ENCODE peak calls at places on chromosome 6, in five cellular contexts. One of them, this sample, is unnamed.
A peak's percentile ranks its signal among the peaks of the same experiment; 100 is the strongest.

GRCh38 chr6:36028088-36028886 is 679 bp downstream of the MAPK14 start:
- DNase-seq in IMR-90: peak; percentile 12
- DNase-seq in stimulated activated naive CD8-positive, alpha-beta T cell treated with anti-CD3 and anti-CD28 coated beads, Interleukin-15, Interleukin-2, amounts not matched to agents 100 U/mL and 50 U/mL, for 24 hours: peak; percentile 46
- DNase-seq in iPS-NIHi11: peak; percentile 13
- DNase-seq in CD8-positive, alpha-beta T cell: peak; percentile 21
- DNase-seq in this sample: peak; percentile 52

GRCh38 chr6:17470953-17471335 is 77.5 kb downstream of the CAP2 start:
- DNase-seq in IMR-90: peak; percentile 77
- DNase-seq in stimulated activated naive CD8-positive, alpha-beta T cell treated with anti-CD3 and anti-CD28 coated beads, Interleukin-15, Interleukin-2, amounts not matched to agents 100 U/mL and 50 U/mL, for 24 hours: no peak
- DNase-seq in iPS-NIHi11: no peak
- DNase-seq in CD8-positive, alpha-beta T cell: no peak
- DNase-seq in this sample: no peak

GRCh38 chr6:17473554-17473953 is 80.2 kb downstream of the CAP2 start:
- DNase-seq in IMR-90: no peak
- DNase-seq in stimulated activated naive CD8-positive, alpha-beta T cell treated with anti-CD3 and anti-CD28 coated beads, Interleukin-15, Interleukin-2, amounts not matched to agents 100 U/mL and 50 U/mL, for 24 hours: no peak
- DNase-seq in iPS-NIHi11: no peak
- DNase-seq in CD8-positive, alpha-beta T cell: no peak
- DNase-seq in this sample: no peak

GRCh38 chr6:125182237-125183018 is 28.9 kb downstream of the TPD52L1 start:
- DNase-seq in IMR-90: no peak
- DNase-seq in stimulated activated naive CD8-positive, alpha-beta T cell treated with anti-CD3 and anti-CD28 coated beads, Interleukin-15, Interleukin-2, amounts not matched to agents 100 U/mL and 50 U/mL, for 24 hours: no peak
- DNase-seq in iPS-NIHi11: no peak
- DNase-seq in CD8-positive, alpha-beta T cell: no peak
- DNase-seq in this sample: no peak

GRCh38 chr6:138387577-138388368 is 10.1 kb downstream of the SMIM28 start:
- DNase-seq in IMR-90: no peak
- DNase-seq in stimulated activated naive CD8-positive, alpha-beta T cell treated with anti-CD3 and anti-CD28 coated beads, Interleukin-15, Interleukin-2, amounts not matched to agents 100 U/mL and 50 U/mL, for 24 hours: no peak
- DNase-seq in iPS-NIHi11: no peak
- DNase-seq in CD8-positive, alpha-beta T cell: no peak
- DNase-seq in this sample: no peak

GRCh38 chr6:63395388-63395787 is 75.6 kb upstream of the LGSN start:
- DNase-seq in IMR-90: no peak
- DNase-seq in stimulated activated naive CD8-positive, alpha-beta T cell treated with anti-CD3 and anti-CD28 coated beads, Interleukin-15, Interleukin-2, amounts not matched to agents 100 U/mL and 50 U/mL, for 24 hours: no peak
- DNase-seq in iPS-NIHi11: no peak
- DNase-seq in CD8-positive, alpha-beta T cell: no peak
- DNase-seq in this sample: no peak

GRCh38 chr6:41256383-41256782 is 28.2 kb downstream of the TREML4 start:
- DNase-seq in IMR-90: no peak
- DNase-seq in stimulated activated naive CD8-positive, alpha-beta T cell treated with anti-CD3 and anti-CD28 coated beads, Interleukin-15, Interleukin-2, amounts not matched to agents 100 U/mL and 50 U/mL, for 24 hours: no peak
- DNase-seq in iPS-NIHi11: no peak
- DNase-seq in CD8-positive, alpha-beta T cell: no peak
- DNase-seq in this sample: no peak

GRCh38 chr6:161429921-161430490 is 156.1 kb upstream of the AGPAT4 start:
- DNase-seq in IMR-90: no peak
- DNase-seq in stimulated activated naive CD8-positive, alpha-beta T cell treated with anti-CD3 and anti-CD28 coated beads, Interleukin-15, Interleukin-2, amounts not matched to agents 100 U/mL and 50 U/mL, for 24 hours: no peak
- DNase-seq in iPS-NIHi11: no peak
- DNase-seq in CD8-positive, alpha-beta T cell: no peak
- DNase-seq in this sample: peak; percentile 57

GRCh38 chr6:170003027-170003426 is 251.6 kb downstream of the ERMARD start:
- DNase-seq in IMR-90: no peak
- DNase-seq in stimulated activated naive CD8-positive, alpha-beta T cell treated with anti-CD3 and anti-CD28 coated beads, Interleukin-15, Interleukin-2, amounts not matched to agents 100 U/mL and 50 U/mL, for 24 hours: no peak
- DNase-seq in iPS-NIHi11: no peak
- DNase-seq in CD8-positive, alpha-beta T cell: no peak
- DNase-seq in this sample: no peak

GRCh38 chr6:89734526-89734925 is 85.1 kb downstream of the MDN1 start:
- DNase-seq in IMR-90: peak; percentile 18
- DNase-seq in stimulated activated naive CD8-positive, alpha-beta T cell treated with anti-CD3 and anti-CD28 coated beads, Interleukin-15, Interleukin-2, amounts not matched to agents 100 U/mL and 50 U/mL, for 24 hours: no peak
- DNase-seq in iPS-NIHi11: no peak
- DNase-seq in CD8-positive, alpha-beta T cell: no peak
- DNase-seq in this sample: peak; percentile 2

GRCh38 chr6:124979294-124979678 is 17.0 kb downstream of the RNF217 start:
- DNase-seq in IMR-90: no peak
- DNase-seq in stimulated activated naive CD8-positive, alpha-beta T cell treated with anti-CD3 and anti-CD28 coated beads, Interleukin-15, Interleukin-2, amounts not matched to agents 100 U/mL and 50 U/mL, for 24 hours: no peak
- DNase-seq in iPS-NIHi11: no peak
- DNase-seq in CD8-positive, alpha-beta T cell: no peak
- DNase-seq in this sample: no peak

GRCh38 chr6:69138173-69138572 is 503.1 kb downstream of the ADGRB3 start:
- DNase-seq in IMR-90: no peak
- DNase-seq in stimulated activated naive CD8-positive, alpha-beta T cell treated with anti-CD3 and anti-CD28 coated beads, Interleukin-15, Interleukin-2, amounts not matched to agents 100 U/mL and 50 U/mL, for 24 hours: no peak
- DNase-seq in iPS-NIHi11: no peak
- DNase-seq in CD8-positive, alpha-beta T cell: no peak
- DNase-seq in this sample: peak; percentile 4

GRCh38 chr6:140178550-140179334 is 804.3 kb upstream of the CITED2 start:
- DNase-seq in IMR-90: peak; percentile 81
- DNase-seq in stimulated activated naive CD8-positive, alpha-beta T cell treated with anti-CD3 and anti-CD28 coated beads, Interleukin-15, Interleukin-2, amounts not matched to agents 100 U/mL and 50 U/mL, for 24 hours: no peak
- DNase-seq in iPS-NIHi11: no peak
- DNase-seq in CD8-positive, alpha-beta T cell: no peak
- DNase-seq in this sample: peak; percentile 84

GRCh38 chr6:35972471-35972985 is 51.6 kb upstream of the SRPK1 start:
- DNase-seq in IMR-90: no peak
- DNase-seq in stimulated activated naive CD8-positive, alpha-beta T cell treated with anti-CD3 and anti-CD28 coated beads, Interleukin-15, Interleukin-2, amounts not matched to agents 100 U/mL and 50 U/mL, for 24 hours: no peak
- DNase-seq in iPS-NIHi11: peak; percentile 58
- DNase-seq in CD8-positive, alpha-beta T cell: no peak
- DNase-seq in this sample: peak; percentile 8

GRCh38 chr6:168284187-168284586 is 35.4 kb downstream of the DACT2 start:
- DNase-seq in IMR-90: no peak
- DNase-seq in stimulated activated naive CD8-positive, alpha-beta T cell treated with anti-CD3 and anti-CD28 coated beads, Interleukin-15, Interleukin-2, amounts not matched to agents 100 U/mL and 50 U/mL, for 24 hours: no peak
- DNase-seq in iPS-NIHi11: no peak
- DNase-seq in CD8-positive, alpha-beta T cell: no peak
- DNase-seq in this sample: no peak

GRCh38 chr6:100657678-100658330 is 193.1 kb upstream of the SIM1 start:
- DNase-seq in IMR-90: peak; percentile 3
- DNase-seq in stimulated activated naive CD8-positive, alpha-beta T cell treated with anti-CD3 and anti-CD28 coated beads, Interleukin-15, Interleukin-2, amounts not matched to agents 100 U/mL and 50 U/mL, for 24 hours: no peak
- DNase-seq in iPS-NIHi11: no peak
- DNase-seq in CD8-positive, alpha-beta T cell: no peak
- DNase-seq in this sample: peak; percentile 70

GRCh38 chr6:149170564-149171452 is 146.7 kb upstream of the TAB2 start:
- DNase-seq in IMR-90: no peak
- DNase-seq in stimulated activated naive CD8-positive, alpha-beta T cell treated with anti-CD3 and anti-CD28 coated beads, Interleukin-15, Interleukin-2, amounts not matched to agents 100 U/mL and 50 U/mL, for 24 hours: no peak
- DNase-seq in iPS-NIHi11: no peak
- DNase-seq in CD8-positive, alpha-beta T cell: no peak
- DNase-seq in this sample: no peak

GRCh38 chr6:53437557-53438202 is 88.9 kb upstream of the ELOVL5 start:
- DNase-seq in IMR-90: peak; percentile 91
- DNase-seq in stimulated activated naive CD8-positive, alpha-beta T cell treated with anti-CD3 and anti-CD28 coated beads, Interleukin-15, Interleukin-2, amounts not matched to agents 100 U/mL and 50 U/mL, for 24 hours: peak; percentile 25
- DNase-seq in iPS-NIHi11: peak; percentile 61
- DNase-seq in CD8-positive, alpha-beta T cell: no peak
- DNase-seq in this sample: peak; percentile 89